ENCODE peak calls at places on chromosomes 7 and 10, in four cellular contexts. Q is EH; Y is foreskin keratinocyte; N is naive thymus-derived CD8-positive, alpha-beta T cell. E is an unnamed sample.

GRCh38 chr7:73573276-73573675 is 5.1 kb downstream of the TBL2 start:
- DNase-seq in Y (no peak), N (no peak), Q (no peak), E (no peak)

GRCh38 chr7:158957921-158958471 is 101.6 kb downstream of the DYNC2I1 start:
- DNase-seq in Y (no peak), Q (no peak), N (no peak), E (peak)

GRCh38 chr7:16484453-16485158 is 19.1 kb upstream of the SOSTDC1 start:
- DNase-seq in Y (peak), N (no peak), Q (no peak), E (no peak)

GRCh38 chr7:63067897-63068585 is 930.6 kb upstream of the ZNF722 start:
- DNase-seq in Q (no peak), Y (no peak), N (no peak), E (no peak)

GRCh38 chr7:111274882-111275281 is 184.0 kb downstream of the LRRN3 start:
- DNase-seq in Y (peak), Q (peak), N (no peak), E (no peak)

GRCh38 chr7:157468221-157469111 is 131.7 kb downstream of the DNAJB6 start:
- DNase-seq in Y (no peak), Q (no peak), N (no peak), E (no peak)

GRCh38 chr10:132907901-132908620 is 34.3 kb downstream of the CFAP46 start:
- DNase-seq in N (no peak), Q (no peak), Y (no peak), E (no peak)

GRCh38 chr10:111076682-111077661 is at the start of gene ADRA2A:
- DNase-seq in N (no peak), Q (peak), Y (peak), E (no peak)

GRCh38 chr10:20795391-20795790 is 101.7 kb downstream of the NEBL start:
- DNase-seq in Y (no peak), N (no peak), Q (no peak), E (no peak)

GRCh38 chr7:38318803-38319416 is 45.5 kb upstream of the TARP start:
- DNase-seq in N (no peak), Q (peak), Y (peak), E (no peak)

GRCh38 chr10:73228247-73228646 is 18.8 kb downstream of the DNAJC9 start:
- DNase-seq in N (no peak), Q (no peak), Y (no peak), E (no peak)

GRCh38 chr10:112217413-112218390 is 34.1 kb upstream of the GPAM start:
- DNase-seq in N (no peak), Q (no peak), Y (no peak), E (no peak)

GRCh38 chr10:53003094-53003493 is 230.5 kb upstream of the MBL2 start:
- DNase-seq in Q (no peak), N (no peak), Y (peak), E (no peak)

GRCh38 chr7:1409555-1409954 is 49.7 kb downstream of the MICALL2 start:
- DNase-seq in N (no peak), Y (no peak), Q (no peak), E (no peak)

GRCh38 chr10:1162481-1163203 is 106.5 kb downstream of the WDR37 start:
- DNase-seq in Q (no peak), Y (no peak), N (no peak), E (no peak)

GRCh38 chr10:20058135-20058534 is 241.9 kb downstream of the PLXDC2 start:
- DNase-seq in Q (no peak), Y (no peak), N (no peak), E (no peak)

GRCh38 chr7:140732436-140732835 is 35.9 kb downstream of the NDUFB2 start:
- DNase-seq in N (no peak), Q (no peak), Y (no peak), E (no peak)

GRCh38 chr10:22690614-22691431 is 23.6 kb downstream of the PIP4K2A start:
- DNase-seq in N (no peak), Q (no peak), Y (no peak), E (no peak)

GRCh38 chr7:2639994-2640830 is 8.4 kb downstream of the TTYH3 start:
- DNase-seq in N (no peak), Y (no peak), Q (no peak), E (no peak)

GRCh38 chr7:68441610-68442009 is 1156.7 kb upstream of the AUTS2 start:
- DNase-seq in Q (no peak), Y (no peak), N (no peak), E (no peak)

GRCh38 chr10:115818015-115818414 is 455.0 kb downstream of the GFRA1 start:
- DNase-seq in N (no peak), Q (peak), Y (no peak), E (no peak)

GRCh38 chr10:74799840-74800239 is 26.6 kb upstream of the KAT6B start:
- DNase-seq in Q (peak), N (no peak), Y (peak), E (no peak)

GRCh38 chr10:72756674-72757385 is 64.9 kb downstream of the MCU start:
- DNase-seq in N (no peak), Y (no peak), Q (no peak), E (no peak)

GRCh38 chr7:93307131-93307660 is 75.0 kb downstream of the VPS50 start:
- DNase-seq in N (no peak), Y (peak), Q (peak), E (no peak)

GRCh38 chr7:157645539-157645938 is 308.7 kb downstream of the DNAJB6 start:
- DNase-seq in Q (no peak), N (no peak), Y (no peak), E (no peak)

GRCh38 chr7:15751191-15751701 is 64.8 kb upstream of the MEOX2 start:
- DNase-seq in Y (no peak), N (no peak), Q (peak), E (no peak)

GRCh38 chr7:77855371-77856083 is 57.0 kb downstream of the PHTF2 start:
- DNase-seq in Q (no peak), N (no peak), Y (no peak), E (no peak)

GRCh38 chr10:59587083-59587755 is 122.4 kb downstream of the SLC16A9 start:
- DNase-seq in Y (peak), Q (no peak), N (no peak), E (no peak)

GRCh38 chr10:126972622-126973414 is 67.6 kb downstream of the DOCK1 start:
- DNase-seq in Y (peak), N (no peak), Q (peak), E (no peak)

GRCh38 chr7:138483516-138483915 is 23.5 kb downstream of the TRIM24 start:
- DNase-seq in Y (no peak), Q (no peak), N (no peak), E (no peak)

GRCh38 chr10:125160856-125161569 is 650 bp upstream of the CTBP2 start:
- DNase-seq in N (no peak), Y (peak), Q (peak), E (no peak)

GRCh38 chr7:1503390-1503789 is 799 bp downstream of the INTS1 start:
- DNase-seq in Q (no peak), N (no peak), Y (no peak), E (no peak)

GRCh38 chr10:6089334-6090219 is 743 bp downstream of the RBM17 start:
- DNase-seq in Y (peak), N (peak), Q (peak), E (no peak)

GRCh38 chr10:3043512-3044368 is 23.6 kb upstream of the PFKP start:
- DNase-seq in N (peak), Q (peak), Y (peak), E (peak)

GRCh38 chr7:27235387-27236052 is 7.1 kb upstream of the EVX1 start:
- DNase-seq in Y (no peak), N (no peak), Q (peak), E (no peak)

GRCh38 chr10:70296406-70296899 is 12.6 kb upstream of the NPFFR1 start:
- DNase-seq in Y (peak), Q (peak), N (no peak), E (no peak)

GRCh38 chr10:51832652-51833383 is 133.4 kb upstream of the CSTF2T start:
- DNase-seq in Y (peak), N (no peak), Q (peak), E (no peak)

GRCh38 chr7:1571261-1571650 is 1.4 kb upstream of the PSMG3 start:
- DNase-seq in Q (peak), N (no peak), Y (no peak), E (no peak)

GRCh38 chr10:5971315-5971832 is 6.0 kb downstream of the IL15RA start:
- DNase-seq in Y (peak), Q (no peak), N (no peak), E (no peak)

E was measured in central memory CD4-positive, alpha-beta T cell.